ENCODE peak calls at places on chromosome 14, in eight cellular contexts. Q is K562; O is transverse colon; N is heart right ventricle; W is tibial artery; A is CD8-positive, alpha-beta T cell; Y is A549; R is IMR-90. J is an unnamed sample. For H3K4me1, the result is how much of the 10 kb centered on the place peaks cover.

GRCh38 chr14:61549425-61549824 is 145.9 kb upstream of the HIF1A start:
- DNase-seq in Q (no peak), O (no peak), N (no peak), W (no peak), A (no peak), Y (peak), R (peak), J (no peak)

GRCh38 chr14:99273724-99274345 is 1.8 kb upstream of the BCL11B start:
- DNase-seq in Q (no peak), O (peak), N (no peak), W (no peak), A (no peak), Y (peak), R (no peak), J (no peak)

GRCh38 chr14:20757963-20758362 is 10.2 kb upstream of the EDDM3B start:
- DNase-seq in Q (peak), O (peak), N (peak), W (no peak), A (peak), Y (no peak), R (no peak), J (peak)

GRCh38 chr14:99644723-99645544 is at the start of gene HHIPL1:
- DNase-seq in Q (no peak), O (no peak), N (peak), W (no peak), A (no peak), Y (no peak), R (peak), J (no peak)

GRCh38 chr14:31336646-31337045 is 83.7 kb downstream of the HEATR5A start:
- DNase-seq in Q (no peak), O (no peak), N (no peak), W (no peak), A (no peak), Y (peak), R (peak), J (no peak)

GRCh38 chr14:64391986-64392385 is 3.8 kb downstream of the MTHFD1 start:
- DNase-seq in Q (no peak), O (no peak), N (no peak), W (no peak), A (no peak), Y (no peak), R (no peak), J (no peak)

GRCh38 chr14:35934499-35934898 is 108.4 kb downstream of the BRMS1L start:
- DNase-seq in Q (no peak), O (no peak), N (no peak), W (no peak), A (no peak), Y (no peak), R (no peak), J (no peak)

GRCh38 chr14:72262771-72263170 is 330.5 kb downstream of the RGS6 start:
- DNase-seq in Q (no peak), O (no peak), N (no peak), W (no peak), A (no peak), Y (no peak), R (no peak), J (no peak)

GRCh38 chr14:62076825-62077660 is 314.8 kb downstream of the SNAPC1 start:
- DNase-seq in Q (no peak), O (no peak), N (no peak), W (no peak), A (no peak), Y (no peak), R (no peak), J (no peak)

GRCh38 chr14:75139185-75139584 is 12.3 kb upstream of the NEK9 start:
- DNase-seq in Q (no peak), O (no peak), N (no peak), W (no peak), A (no peak), Y (no peak), R (no peak), J (no peak)

GRCh38 chr14:49992901-49993335 is 100.0 kb downstream of the ARF6 start:
- DNase-seq in Q (no peak), O (no peak), N (peak), W (no peak), A (no peak), Y (peak), R (peak), J (no peak)

GRCh38 chr14:30389134-30389900 is 169.6 kb upstream of the G2E3 start:
- DNase-seq in Q (no peak), O (no peak), N (peak), W (no peak), A (no peak), Y (no peak), R (no peak), J (no peak)

GRCh38 chr14:104967144-104967413 is 11.1 kb downstream of the AHNAK2 start:
- DNase-seq in Q (no peak), O (no peak), N (no peak), W (no peak), A (no peak), Y (no peak), R (no peak), J (no peak)

GRCh38 chr14:105013150-105013787 is 7.6 kb downstream of the CDCA4 start:
- DNase-seq in Q (no peak), O (no peak), N (peak), W (no peak), A (no peak), Y (no peak), R (peak), J (peak)

GRCh38 chr14:64566651-64567122 is 16.9 kb downstream of the PPP1R36 start:
- DNase-seq in Q (no peak), O (no peak), N (no peak), W (no peak), A (no peak), Y (no peak), R (no peak), J (no peak)

GRCh38 chr14:65237023-65237814 is 134.9 kb upstream of the MAX start:
- DNase-seq in Q (no peak), O (no peak), N (no peak), W (no peak), A (no peak), Y (no peak), R (peak), J (no peak)

GRCh38 chr14:46058964-46059580 is 592.5 kb downstream of the RPL10L start:
- DNase-seq in Q (no peak), O (no peak), N (no peak), W (no peak), A (no peak), Y (no peak), R (no peak), J (no peak)

GRCh38 chr14:33986804-33987203 is 35.9 kb upstream of the EGLN3 start:
- DNase-seq in Q (no peak), O (no peak), N (no peak), W (no peak), A (no peak), Y (peak), R (peak), J (no peak)

GRCh38 chr14:97218336-97218712 is 421.1 kb downstream of the VRK1 start:
- DNase-seq in Q (no peak), O (no peak), N (no peak), W (no peak), A (no peak), Y (no peak), R (no peak), J (no peak)

GRCh38 chr14:73686901-73687300 is 27.3 kb downstream of the PNMA1 start:
- DNase-seq in Q (no peak), O (no peak), N (no peak), W (no peak), A (no peak), Y (no peak), R (no peak), J (no peak)

GRCh38 chr14:76810953-76811400 is 1.7 kb downstream of the ANGEL1 start:
- DNase-seq in Q (peak), O (peak), N (no peak), W (no peak), A (no peak), Y (peak), R (peak), J (peak)

GRCh38 chr14:34926552-34926951 is 51.4 kb upstream of the BAZ1A start:
- DNase-seq in Q (no peak), O (no peak), N (no peak), W (no peak), A (no peak), Y (no peak), R (peak), J (no peak)

GRCh38 chr14:88352299-88353097 is 29.4 kb upstream of the KCNK10 start:
- DNase-seq in Q (no peak), O (no peak), N (no peak), W (no peak), A (no peak), Y (no peak), R (peak), J (no peak)

GRCh38 chr14:99982449-99983250 is 82.6 kb upstream of the EVL start:
- DNase-seq in Q (peak), O (peak), N (peak), W (no peak), A (peak), Y (peak), R (peak), J (peak)

GRCh38 chr14:70171719-70172118 is 17.0 kb downstream of the SLC8A3 start:
- DNase-seq in Q (no peak), O (no peak), N (no peak), W (no peak), A (no peak), Y (no peak), R (no peak), J (no peak)

GRCh38 chr14:81565441-81566290 is 32.0 kb upstream of the SEL1L start:
- DNase-seq in Q (peak), O (no peak), N (peak), W (no peak), A (no peak), Y (peak), R (no peak), J (peak)

GRCh38 chr14:36773558-36773957 is 111.9 kb downstream of the PAX9 start:
- DNase-seq in Q (no peak), O (no peak), N (no peak), W (no peak), A (no peak), Y (peak), R (peak), J (no peak)

GRCh38 chr14:51441001-51441400 is 201.0 kb downstream of the TMX1 start:
- DNase-seq in Q (no peak), O (no peak), N (no peak), W (no peak), A (no peak), Y (peak), R (no peak), J (no peak)

GRCh38 chr14:76710093-76711010 is 50.9 kb upstream of the VASH1 start:
- DNase-seq in Q (peak), O (no peak), N (peak), W (no peak), A (no peak), Y (peak), R (peak), J (peak)

GRCh38 chr14:41604793-41605534 is 1.7 kb upstream of the LRFN5 start:
- DNase-seq in Q (no peak), O (no peak), N (peak), W (no peak), A (no peak), Y (no peak), R (peak), J (no peak)

GRCh38 chr14:65211341-65211987 is 109.1 kb upstream of the MAX start:
- DNase-seq in Q (no peak), O (no peak), N (no peak), W (no peak), A (no peak), Y (peak), R (peak), J (no peak)

GRCh38 chr14:54117401-54117800 is 160.8 kb upstream of the BMP4 start:
- DNase-seq in Q (no peak), O (no peak), N (no peak), W (no peak), A (no peak), Y (no peak), R (no peak), J (no peak)

GRCh38 chr14:51860164-51860835 is at the start of gene GNG2:
- DNase-seq in Q (no peak), O (peak), N (peak), W (peak), A (peak), Y (peak), R (peak), J (peak)

DNA sequence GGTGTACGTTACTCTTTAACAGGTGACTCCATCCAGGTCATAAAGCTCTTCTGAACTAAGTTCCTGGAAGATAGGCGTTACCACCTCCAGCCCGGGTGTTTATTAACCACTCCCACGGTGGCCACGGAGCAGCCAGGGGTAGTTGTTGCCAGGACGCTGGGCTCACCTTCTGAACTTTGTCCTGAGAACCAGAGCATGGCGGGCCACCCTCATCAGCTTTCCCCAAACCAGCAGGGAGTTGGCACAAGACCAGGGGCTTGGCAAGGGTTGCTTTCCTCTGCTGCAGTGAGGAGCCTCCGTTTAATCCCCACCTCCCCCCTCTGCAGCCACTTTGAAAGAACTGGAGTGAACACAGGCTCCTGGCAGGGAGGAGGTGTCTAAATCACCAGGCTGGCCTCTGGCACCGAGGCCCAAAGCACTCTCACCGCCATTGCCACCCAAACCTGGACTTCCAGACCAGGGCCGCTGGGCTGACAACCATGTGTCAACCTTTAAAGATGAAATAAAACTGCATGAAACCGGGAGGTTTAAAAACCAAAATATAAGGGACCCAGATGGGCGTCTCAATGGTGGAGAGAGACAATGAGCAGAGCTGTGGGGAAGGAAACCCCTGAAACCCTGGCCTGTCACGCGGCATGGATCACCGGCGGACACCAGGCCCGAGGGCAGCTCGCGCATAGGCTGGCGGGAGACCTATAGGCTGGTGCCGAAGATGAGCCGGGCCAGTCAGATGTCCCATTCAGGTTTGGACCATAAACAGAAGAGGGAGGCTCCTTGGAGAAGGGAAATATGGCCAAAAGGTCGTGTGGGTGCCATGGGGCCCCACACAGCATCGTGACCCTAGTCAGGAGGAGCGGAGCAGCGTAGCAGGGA is 30.9 kb upstream of the TDRD9 start:
- DNase-seq in Q (no peak), O (peak), N (no peak), W (no peak), A (no peak), Y (no peak), R (no peak), J (no peak)
- H3K4me3 ChIP-seq in Q (no peak), O (no peak), N (no peak), W (no peak), A (no peak), Y (no peak), R (no peak), J (no peak)

GRCh38 chr14:90726656-90727055 is 89.6 kb downstream of the TTC7B start:
- DNase-seq in Q (no peak), O (peak), N (no peak), W (peak), A (no peak), Y (peak), R (peak), J (no peak)
- TF ChIP-seq CTCF in Q (no peak), O (peak), N (no peak), W (peak), A (no peak), Y (no peak), R (peak), J (no peak)

GRCh38 chr14:32375663-32376062 is 46.6 kb downstream of the AKAP6 start:
- DNase-seq in Q (no peak), O (no peak), N (no peak), W (no peak), A (no peak), Y (no peak), R (no peak), J (no peak)

GRCh38 chr14:32368107-32368506 is 39.0 kb downstream of the AKAP6 start:
- DNase-seq in Q (no peak), O (no peak), N (no peak), W (no peak), A (no peak), Y (no peak), R (no peak), J (no peak)

GRCh38 chr14:32374155-32374554 is 45.1 kb downstream of the AKAP6 start:
- DNase-seq in Q (no peak), O (no peak), N (no peak), W (no peak), A (no peak), Y (no peak), R (no peak), J (no peak)

GRCh38 chr14:32370720-32371119 is 41.6 kb downstream of the AKAP6 start:
- DNase-seq in Q (no peak), O (no peak), N (no peak), W (no peak), A (no peak), Y (peak), R (peak), J (no peak)

GRCh38 chr14:32372154-32372553 is 43.1 kb downstream of the AKAP6 start:
- DNase-seq in Q (no peak), O (no peak), N (no peak), W (no peak), A (no peak), Y (peak), R (peak), J (no peak)
- H3K4me1 ChIP-seq in Q (under half), O (under half), N (under half), W (under half), A (under half), Y (under half), R (under half), J (under half)

DNA sequence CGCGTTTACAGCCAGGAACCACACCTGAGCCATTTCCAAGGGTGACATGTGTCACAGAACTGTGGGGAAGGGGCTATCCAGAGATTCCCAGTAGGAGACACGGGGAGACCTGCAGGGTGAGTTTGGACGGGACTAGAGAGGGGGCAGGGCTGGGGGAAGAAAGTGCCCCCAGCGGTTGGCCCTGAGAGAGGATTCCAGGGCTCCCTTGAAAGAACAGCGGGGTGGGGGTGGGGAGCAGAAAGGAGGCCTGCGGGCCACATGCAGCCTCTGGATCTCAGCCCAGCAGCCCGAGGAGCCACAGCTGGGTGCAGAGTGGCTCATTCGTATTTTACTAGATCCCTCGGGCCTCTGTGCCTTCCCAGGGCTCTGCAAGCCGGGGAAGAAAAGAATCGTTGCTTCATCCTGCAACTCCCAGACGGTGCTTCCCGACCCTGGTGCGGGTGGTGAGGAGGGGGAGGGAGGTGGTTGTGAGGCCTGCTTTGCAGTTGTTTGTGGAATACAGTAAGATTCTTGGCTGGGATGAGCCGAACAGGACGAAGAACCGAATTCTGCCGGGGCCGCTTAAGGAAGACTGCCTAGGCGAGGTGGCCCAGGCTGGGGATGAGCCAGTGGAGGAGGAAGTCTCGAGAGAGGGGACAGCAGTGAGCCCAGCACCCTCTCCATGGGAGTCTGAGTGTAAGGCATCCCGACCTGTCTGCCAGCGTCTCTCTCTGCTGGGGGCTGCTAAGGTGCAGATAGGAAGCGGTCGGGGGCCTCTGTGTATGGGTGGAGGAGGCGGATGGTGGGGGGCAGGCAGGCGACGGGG is 36.1 kb upstream of the ANKRD9 start:
- DNase-seq in Q (no peak), O (no peak), N (no peak), W (no peak), A (no peak), Y (no peak), R (peak), J (no peak)
- H3K4me3 ChIP-seq in Q (no peak), O (peak), N (no peak), W (no peak), A (no peak), Y (no peak), R (no peak), J (no peak)

J was measured in OCI-LY7.